ENCODE peak calls at places on chromosomes 3 and 15, in eight cellular contexts. V is lower lobe of right lung, H is choroid plexus epithelial cell, U is bronchial epithelial cell, O is cardiac fibroblast, L is OCI-LY7, C is dorsolateral prefrontal cortex, J is vagina. Q is an unnamed sample.

GRCh38 chr3:49718419-49719213 is 868 bp downstream of the AMIGO3 start:
- DNase-seq in L (no peak), O (no peak), J (peak), U (peak), C (no peak), V (no peak), H (no peak), Q (peak)

GRCh38 chr15:68930268-68931022 is at the start of gene SPESP1:
- DNase-seq in U (no peak), O (peak), J (no peak), L (no peak), H (peak), V (peak), C (no peak), Q (peak)

GRCh38 chr3:69443554-69443953 is 57.7 kb upstream of the FRMD4B start:
- DNase-seq in L (no peak), V (no peak), O (no peak), J (no peak), C (no peak), H (peak), U (no peak), Q (peak)

GRCh38 chr15:72774696-72775383 is 8.7 kb downstream of the ADPGK start:
- DNase-seq in J (no peak), C (no peak), H (no peak), O (no peak), L (peak), V (no peak), U (no peak), Q (no peak)

GRCh38 chr15:36502509-36502908 is 76.9 kb upstream of the CDIN1 start:
- DNase-seq in C (no peak), J (no peak), O (no peak), L (no peak), V (no peak), U (no peak), H (no peak), Q (no peak)

GRCh38 chr3:102189564-102190339 is 245.1 kb upstream of the ZPLD1 start:
- DNase-seq in H (no peak), V (peak), C (no peak), J (no peak), U (peak), O (no peak), L (no peak), Q (no peak)

GRCh38 chr3:13135811-13136321 is 62.6 kb upstream of the IQSEC1 start:
- DNase-seq in J (no peak), H (no peak), V (peak), L (no peak), C (no peak), U (no peak), O (no peak), Q (no peak)

GRCh38 chr3:188397766-188398705 is 244.1 kb downstream of the LPP start:
- DNase-seq in U (no peak), J (no peak), O (no peak), L (no peak), H (no peak), C (no peak), V (no peak), Q (no peak)

GRCh38 chr3:60839242-60839641 is 412.0 kb downstream of the FHIT start:
- DNase-seq in H (peak), C (peak), U (peak), L (no peak), V (no peak), J (no peak), O (no peak), Q (no peak)

GRCh38 chr3:31066999-31067398 is 172.5 kb upstream of the GADL1 start:
- DNase-seq in H (peak), J (no peak), L (no peak), C (no peak), V (no peak), U (peak), O (peak), Q (peak)

GRCh38 chr3:151011427-151011826 is 38.9 kb upstream of the CLRN1 start:
- DNase-seq in V (no peak), U (peak), C (no peak), L (no peak), H (peak), O (peak), J (no peak), Q (peak)

GRCh38 chr15:57227899-57228298 is 148.4 kb upstream of the CGNL1 start:
- DNase-seq in V (no peak), J (no peak), L (no peak), C (no peak), U (no peak), H (peak), O (peak), Q (peak)

GRCh38 chr3:133887951-133888703 is 7.6 kb downstream of the RAB6B start:
- DNase-seq in L (no peak), U (no peak), O (no peak), C (no peak), H (peak), J (peak), V (peak), Q (no peak)

GRCh38 chr15:45136378-45136764 is 6.6 kb downstream of the DUOX1 start:
- DNase-seq in C (no peak), L (peak), O (no peak), H (no peak), U (no peak), J (no peak), V (no peak), Q (no peak)
- TF ChIP-seq CTCF in C (no peak), L (peak), O (peak), H (peak), U (no peak), J (no peak), V (no peak), Q (peak)

GRCh38 chr15:59828262-59828661 is 139.1 kb upstream of the BNIP2 start:
- DNase-seq in C (no peak), L (no peak), U (peak), O (no peak), V (no peak), J (no peak), H (no peak), Q (no peak)
- H3K4me3 ChIP-seq in C (no peak), L (no peak), U (no peak), O (no peak), V (no peak), J (no peak), H (no peak), Q (no peak)

GRCh38 chr3:59266551-59266950 is 216.7 kb upstream of the CFAP20DC start:
- DNase-seq in U (peak), J (no peak), C (no peak), V (no peak), L (no peak), H (no peak), O (no peak), Q (peak)
- TF ChIP-seq CTCF in U (no peak), J (no peak), C (no peak), V (no peak), L (no peak), H (no peak), O (no peak), Q (no peak)

GRCh38 chr3:112000971-112001370 is 2.2 kb downstream of the TAGLN3 start:
- DNase-seq in O (no peak), V (no peak), H (no peak), U (no peak), J (no peak), C (no peak), L (no peak), Q (no peak)
- H3K4me3 ChIP-seq in O (no peak), V (no peak), H (no peak), U (no peak), J (no peak), C (peak), L (no peak), Q (no peak)

DNA sequence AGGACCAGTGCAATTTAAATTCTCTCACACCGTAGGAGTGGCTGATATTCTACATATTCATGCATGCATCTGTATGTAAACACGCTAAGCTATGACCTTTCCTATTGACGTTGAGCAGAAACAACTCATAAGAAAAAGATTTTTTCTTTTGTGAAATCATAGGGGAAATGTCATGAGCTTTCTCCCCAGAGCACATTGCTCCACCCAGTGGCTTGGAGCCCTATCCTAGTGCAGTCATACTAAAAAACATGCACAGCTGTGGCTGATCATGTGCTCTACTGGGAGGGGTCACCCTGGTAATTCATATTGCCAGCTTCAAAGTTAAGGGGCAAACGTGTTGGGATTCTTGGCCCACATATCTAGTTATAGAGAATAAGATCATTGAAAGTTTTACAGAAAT is 1.8 kb upstream of the MESD start:
- DNase-seq in H (peak), V (no peak), C (peak), U (peak), O (peak), J (no peak), L (peak), Q (no peak)
- TF ChIP-seq CTCF in H (peak), V (no peak), C (peak), U (no peak), O (peak), J (no peak), L (peak), Q (no peak)

GRCh38 chr3:52829906-52830463 is 487 bp downstream of the ITIH4 start:
- DNase-seq in H (no peak), L (no peak), U (peak), J (no peak), C (no peak), O (no peak), V (no peak), Q (no peak)

GRCh38 chr3:52831500-52832301 is 1.2 kb upstream of the ITIH4 start:
- DNase-seq in H (peak), O (peak), V (no peak), U (peak), L (no peak), J (no peak), C (peak), Q (peak)

GRCh38 chr3:52833202-52833601 is 1.6 kb downstream of the MUSTN1 start:
- DNase-seq in O (no peak), U (no peak), L (no peak), C (no peak), V (no peak), J (no peak), H (no peak), Q (no peak)

GRCh38 chr3:52829482-52829881 is 990 bp downstream of the ITIH4 start:
- DNase-seq in U (no peak), J (no peak), O (no peak), C (no peak), H (no peak), L (no peak), V (no peak), Q (no peak)

DNA sequence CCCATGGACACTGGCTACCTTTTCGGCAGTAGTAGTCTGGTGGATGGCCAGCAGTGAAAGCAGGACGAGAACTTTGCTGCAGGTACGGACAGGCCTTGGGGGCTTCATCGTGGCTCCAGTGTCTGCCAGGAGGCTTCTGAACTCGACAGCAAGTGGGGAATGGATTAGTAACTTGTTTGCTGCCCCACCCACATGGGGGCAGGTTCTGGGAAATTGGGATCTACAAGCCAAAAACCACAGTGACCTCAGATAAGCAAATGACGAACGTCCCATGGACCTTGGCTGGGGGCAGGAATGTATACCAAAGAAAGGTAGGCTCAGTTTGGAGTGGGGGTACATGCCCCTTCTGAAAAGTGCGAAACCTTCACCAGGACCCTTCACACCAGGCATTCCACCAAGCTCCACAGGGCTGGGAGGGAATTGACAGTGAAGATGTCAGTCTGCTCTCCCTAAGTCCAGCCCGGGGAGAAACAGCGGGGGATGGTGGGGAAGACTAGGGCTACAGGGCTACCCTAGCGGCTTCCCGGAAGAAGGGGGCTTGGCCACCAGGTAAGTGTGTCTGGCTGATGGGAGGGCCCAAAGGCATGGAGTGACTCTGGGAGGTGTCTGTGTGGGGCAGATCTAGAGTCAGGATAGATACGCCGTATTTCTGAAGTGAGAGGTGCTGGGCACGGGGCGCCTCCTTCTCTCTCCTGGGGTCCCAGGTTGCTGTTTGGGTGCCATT is at the start of gene ITIH4:
- DNase-seq in V (no peak), O (peak), L (no peak), U (peak), C (no peak), H (no peak), J (no peak), Q (no peak)
- H3K4me3 ChIP-seq in V (no peak), O (no peak), L (no peak), U (no peak), C (no peak), H (no peak), J (no peak), Q (no peak)

Q was measured in astrocyte of the spinal cord.